ENCODE peak calls at places on chromosomes 16 and 17, in five cellular contexts. One of them, this sample, is unnamed.
A peak's percentile ranks its signal among the peaks of the same experiment; 100 is the strongest.

GRCh38 chr16:89982318-89982717 is 33.8 kb downstream of the DEF8 start:
- DNase-seq in IMR-90: no peak
- DNase-seq in A549: no peak
- DNase-seq in H1: no peak
- DNase-seq in K562: no peak
- DNase-seq in this sample: no peak

GRCh38 chr17:60311936-60312335 is 80.0 kb downstream of the USP32 start:
- DNase-seq in IMR-90: peak; percentile 77
- DNase-seq in A549: no peak
- DNase-seq in H1: no peak
- DNase-seq in K562: no peak
- DNase-seq in this sample: no peak

GRCh38 chr17:55794681-55795080 is 43.8 kb downstream of the PCTP start:
- DNase-seq in IMR-90: no peak
- DNase-seq in A549: no peak
- DNase-seq in H1: no peak
- DNase-seq in K562: no peak
- DNase-seq in this sample: no peak

GRCh38 chr16:29665294-29666077 is 2.4 kb downstream of the SPN start:
- DNase-seq in IMR-90: no peak
- DNase-seq in A549: no peak
- DNase-seq in H1: no peak
- DNase-seq in K562: peak; percentile 45
- DNase-seq in this sample: no peak

GRCh38 chr17:6643460-6644125 is 2.7 kb downstream of the TXNDC17 start:
- DNase-seq in IMR-90: peak; percentile 66
- DNase-seq in A549: no peak
- DNase-seq in H1: no peak
- DNase-seq in K562: no peak
- DNase-seq in this sample: no peak

GRCh38 chr16:89742948-89743347 is 21.6 kb downstream of the ZNF276 start:
- DNase-seq in IMR-90: no peak
- DNase-seq in A549: no peak
- DNase-seq in H1: no peak
- DNase-seq in K562: no peak
- DNase-seq in this sample: no peak

GRCh38 chr17:28227278-28228108 is 91.5 kb upstream of the TMEM97 start:
- DNase-seq in IMR-90: no peak
- DNase-seq in A549: peak; percentile 93
- DNase-seq in H1: peak; percentile 98
- DNase-seq in K562: no peak
- DNase-seq in this sample: no peak

GRCh38 chr16:5058476-5058875 is 7.3 kb downstream of the C16orf89 start:
- DNase-seq in IMR-90: no peak
- DNase-seq in A549: peak; percentile 49
- DNase-seq in H1: peak; percentile 79
- DNase-seq in K562: no peak
- DNase-seq in this sample: peak; percentile 47

GRCh38 chr17:34133350-34133749 is 121.7 kb upstream of the CCL2 start:
- DNase-seq in IMR-90: no peak
- DNase-seq in A549: no peak
- DNase-seq in H1: no peak
- DNase-seq in K562: no peak
- DNase-seq in this sample: no peak

DNA sequence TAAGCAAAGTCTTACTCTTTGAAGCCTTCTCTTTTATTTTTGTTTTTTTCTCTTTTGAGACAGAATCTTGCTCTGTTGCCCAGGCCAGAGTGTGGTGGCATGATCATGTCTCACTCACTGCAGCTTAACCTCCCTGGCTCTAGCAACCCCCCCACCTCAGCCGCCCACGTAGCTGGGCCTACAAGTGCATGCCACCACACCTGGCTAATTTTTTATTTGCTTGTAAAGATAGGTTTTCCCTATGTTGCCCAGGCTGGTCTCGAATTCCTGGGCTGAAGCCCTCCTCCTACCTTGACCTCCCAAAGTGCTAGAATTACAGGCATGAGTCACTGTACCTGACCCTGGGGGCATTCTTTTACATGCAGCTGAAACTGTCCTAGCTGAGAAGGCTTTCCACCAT is 154.7 kb downstream of the PRKCB start:
- DNase-seq in IMR-90: no peak
- DNase-seq in A549: no peak
- DNase-seq in H1: no peak
- DNase-seq in K562: no peak
- DNase-seq in this sample: no peak
- TF ChIP-seq MAFK in IMR-90: no peak
- TF ChIP-seq MAFK in A549: no peak
- TF ChIP-seq MAFK in H1: no peak
- TF ChIP-seq MAFK in K562: no peak
- TF ChIP-seq MAFK in this sample: no peak

GRCh38 chr17:82372591-82373452 is 1.3 kb downstream of the UTS2R start:
- DNase-seq in IMR-90: no peak
- DNase-seq in A549: no peak
- DNase-seq in H1: no peak
- DNase-seq in K562: no peak
- DNase-seq in this sample: no peak

GRCh38 chr17:82372063-82372590 is 562 bp downstream of the UTS2R start:
- DNase-seq in IMR-90: no peak
- DNase-seq in A549: no peak
- DNase-seq in H1: no peak
- DNase-seq in K562: no peak
- DNase-seq in this sample: no peak

GRCh38 chr17:82369211-82369610 is 2.4 kb upstream of the UTS2R start:
- DNase-seq in IMR-90: no peak
- DNase-seq in A549: no peak
- DNase-seq in H1: no peak
- DNase-seq in K562: no peak
- DNase-seq in this sample: no peak

GRCh38 chr17:82371333-82372062 is at the start of gene UTS2R:
- DNase-seq in IMR-90: no peak
- DNase-seq in A549: no peak
- DNase-seq in H1: no peak
- DNase-seq in K562: no peak
- DNase-seq in this sample: no peak

GRCh38 chr17:82370471-82371332 is 863 bp upstream of the UTS2R start:
- DNase-seq in IMR-90: no peak
- DNase-seq in A549: no peak
- DNase-seq in H1: no peak
- DNase-seq in K562: no peak
- DNase-seq in this sample: no peak
- TF ChIP-seq MAFK in IMR-90: no peak
- TF ChIP-seq MAFK in A549: no peak
- TF ChIP-seq MAFK in H1: no peak
- TF ChIP-seq MAFK in K562: no peak
- TF ChIP-seq MAFK in this sample: no peak

DNA sequence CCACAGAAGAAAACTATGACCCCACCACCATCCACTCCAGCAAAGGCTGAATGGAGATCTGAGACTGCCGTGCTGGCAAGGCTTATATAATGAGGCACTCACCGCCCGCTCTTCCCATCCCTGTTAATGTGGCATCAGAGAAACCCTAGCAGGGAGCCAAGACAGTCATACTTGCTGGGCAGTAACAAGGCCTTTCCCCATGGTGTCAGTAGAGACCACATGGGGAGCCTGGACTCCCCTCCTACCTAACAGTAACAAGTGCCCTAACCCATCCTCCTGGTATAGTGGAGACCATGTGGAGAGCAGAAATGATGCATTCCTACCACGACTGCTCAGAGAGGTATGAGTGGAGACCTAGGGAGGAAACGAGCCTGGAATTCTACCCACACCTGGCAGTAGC is 235.2 kb downstream of the C16orf78 start:
- DNase-seq in IMR-90: peak; percentile 61
- DNase-seq in A549: peak; percentile 21
- DNase-seq in H1: peak; percentile 44
- DNase-seq in K562: no peak
- DNase-seq in this sample: peak; percentile 39
- TF ChIP-seq MAFK in IMR-90: no peak
- TF ChIP-seq MAFK in A549: no peak
- TF ChIP-seq MAFK in H1: no peak
- TF ChIP-seq MAFK in K562: no peak
- TF ChIP-seq MAFK in this sample: no peak

GRCh38 chr16:378821-379182 is 3.0 kb downstream of the PGAP6 start:
- DNase-seq in IMR-90: no peak
- DNase-seq in A549: no peak
- DNase-seq in H1: no peak
- DNase-seq in K562: no peak
- DNase-seq in this sample: no peak
- TF ChIP-seq MAFK in IMR-90: no peak
- TF ChIP-seq MAFK in A549: no peak
- TF ChIP-seq MAFK in H1: no peak
- TF ChIP-seq MAFK in K562: no peak
- TF ChIP-seq MAFK in this sample: no peak

This sample was measured in HepG2.